ENCODE peak calls at places on chromosomes 16 and 17, in six cellular contexts. J is endodermal cell, Z is brain microvascular endothelial cell, F is HL-60, P is pancreas, V is gastrocnemius medialis. M is an unnamed sample.

GRCh38 chr17:70366421-70366820 is 197.1 kb downstream of the KCNJ2 start:
- DNase-seq in J (peak), Z (no peak), F (no peak), P (no peak), V (no peak), M (no peak)

GRCh38 chr16:1426734-1427451 is 4.0 kb upstream of the PERCC1 start:
- DNase-seq in J (no peak), Z (no peak), F (no peak), P (no peak), V (no peak), M (no peak)

GRCh38 chr16:2040031-2040430 is 7.6 kb downstream of the NTHL1 start:
- DNase-seq in J (no peak), Z (no peak), F (no peak), P (no peak), V (no peak), M (no peak)

GRCh38 chr16:68447721-68448359 is 468 bp downstream of the SMPD3 start:
- DNase-seq in J (no peak), Z (no peak), F (no peak), P (no peak), V (no peak), M (no peak)

GRCh38 chr17:927611-928461 is 51.7 kb downstream of the NXN start:
- DNase-seq in J (peak), Z (peak), F (no peak), P (no peak), V (no peak), M (peak)

GRCh38 chr16:66228791-66229190 is 137.7 kb upstream of the CDH5 start:
- DNase-seq in J (peak), Z (no peak), F (no peak), P (no peak), V (no peak), M (peak)

GRCh38 chr17:49696233-49696761 is 11.5 kb downstream of the SLC35B1 start:
- DNase-seq in J (no peak), Z (no peak), F (peak), P (no peak), V (no peak), M (no peak)

GRCh38 chr17:8119575-8120519 is 1.5 kb upstream of the ALOXE3 start:
- DNase-seq in J (peak), Z (peak), F (peak), P (peak), V (peak), M (peak)

GRCh38 chr17:38658741-38659345 is 15.9 kb downstream of the EPOP start:
- DNase-seq in J (peak), Z (no peak), F (peak), P (no peak), V (no peak), M (no peak)

GRCh38 chr17:57861000-57861736 is 11.3 kb upstream of the MRPS23 start:
- DNase-seq in J (peak), Z (no peak), F (peak), P (peak), V (no peak), M (peak)

GRCh38 chr17:35345926-35346771 is 27.3 kb downstream of the SLFN11 start:
- DNase-seq in J (peak), Z (no peak), F (peak), P (peak), V (peak), M (peak)

GRCh38 chr16:28259091-28259780 is 33.1 kb upstream of the SBK1 start:
- DNase-seq in J (no peak), Z (no peak), F (no peak), P (no peak), V (no peak), M (no peak)

GRCh38 chr16:28258571-28258970 is 33.8 kb upstream of the SBK1 start:
- DNase-seq in J (peak), Z (peak), F (no peak), P (no peak), V (peak), M (peak)

GRCh38 chr16:28255838-28256237 is 36.5 kb upstream of the SBK1 start:
- DNase-seq in J (no peak), Z (no peak), F (no peak), P (no peak), V (no peak), M (no peak)

GRCh38 chr16:28257256-28257655 is 35.1 kb upstream of the SBK1 start:
- DNase-seq in J (no peak), Z (no peak), F (no peak), P (no peak), V (no peak), M (no peak)

GRCh38 chr16:28254158-28254557 is 38.2 kb upstream of the SBK1 start:
- DNase-seq in J (no peak), Z (no peak), F (no peak), P (no peak), V (no peak), M (no peak)
- TF ChIP-seq CTCF in J (no peak), Z (no peak), F (no peak), P (no peak), V (no peak), M (no peak)

DNA sequence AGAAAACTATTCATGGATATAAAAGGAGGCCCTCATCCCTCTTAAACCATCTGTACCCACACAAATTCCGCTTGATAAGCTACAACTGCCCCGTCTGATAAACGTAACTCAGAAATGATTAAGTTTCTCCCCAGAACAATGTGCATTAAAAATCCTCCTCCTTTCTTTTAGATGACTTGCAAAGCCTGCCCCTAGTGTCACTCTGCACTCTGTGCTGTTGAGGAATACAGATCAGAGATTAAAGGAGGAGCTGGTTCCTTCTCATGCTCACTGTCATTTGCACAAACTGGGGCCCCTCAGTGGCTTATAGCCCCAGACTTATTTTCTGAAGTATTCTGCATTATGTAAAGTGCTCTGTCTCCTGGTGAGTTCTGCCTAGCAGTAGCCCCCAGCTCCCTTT is 33.3 kb downstream of the CDRT15 start:
- DNase-seq in J (no peak), Z (no peak), F (no peak), P (no peak), V (no peak), M (no peak)
- TF ChIP-seq CTCF in J (peak), Z (peak), F (no peak), P (no peak), V (no peak), M (peak)

DNA sequence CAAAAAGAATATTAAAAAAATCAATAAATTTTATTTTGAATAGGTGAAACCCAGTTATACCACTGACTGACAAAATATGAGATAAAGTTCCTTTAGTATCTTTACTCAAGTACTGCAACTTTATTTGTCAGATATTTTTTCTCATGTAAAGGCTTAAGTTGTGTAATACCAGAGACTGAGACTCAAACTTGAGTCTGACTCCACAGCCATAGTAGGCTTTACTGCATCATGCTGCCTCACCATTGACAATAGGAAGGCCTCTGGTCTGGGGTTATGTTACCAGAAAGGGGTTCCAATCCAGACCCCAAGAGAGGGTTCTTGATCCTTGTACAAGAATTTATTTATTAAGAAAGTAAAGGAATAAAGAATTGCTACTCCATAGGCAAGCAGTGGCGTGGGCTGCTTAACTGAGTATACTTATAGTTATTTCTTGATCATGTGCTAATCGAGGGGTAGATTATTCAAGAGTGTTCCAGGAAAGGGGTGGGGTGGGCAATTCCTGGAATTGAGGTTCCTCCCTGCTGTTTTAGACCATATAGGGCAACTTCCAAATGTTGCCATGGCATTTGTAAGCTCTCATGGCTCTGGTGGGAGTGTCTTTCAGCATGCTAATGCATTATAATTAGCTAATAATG is 187.4 kb upstream of the WSB1 start:
- DNase-seq in J (no peak), Z (no peak), F (no peak), P (no peak), V (no peak), M (no peak)
- TF ChIP-seq CTCF in J (no peak), Z (no peak), F (no peak), P (no peak), V (no peak), M (no peak)

DNA sequence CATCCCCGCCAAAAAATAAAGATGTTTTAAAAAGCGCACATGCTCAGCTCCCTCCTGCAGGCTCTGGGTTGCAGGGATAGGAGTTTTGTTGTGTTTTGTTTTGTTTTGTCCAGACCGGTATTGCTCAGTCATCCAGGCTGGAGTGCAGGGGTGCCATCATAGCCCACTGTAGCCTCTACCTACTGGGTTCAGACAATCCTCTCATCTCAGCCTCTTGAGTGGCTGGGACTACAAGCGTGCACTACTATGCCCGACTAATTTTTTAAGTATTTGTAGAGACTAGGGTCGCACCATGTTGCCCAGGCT is 661 bp downstream of the WWOX start:
- DNase-seq in J (no peak), Z (no peak), F (no peak), P (no peak), V (no peak), M (no peak)
- TF ChIP-seq CTCF in J (no peak), Z (no peak), F (no peak), P (no peak), V (no peak), M (no peak)